ENCODE peak calls at places on chromosomes 3 and 15, in four cellular contexts. One of them, this sample, is unnamed.

GRCh38 chr3:115146418-115147328 is at the start of gene ZBTB20:
- DNase-seq in K562: peak; percentile 66
- DNase-seq in IMR-90: peak; percentile 77
- DNase-seq in H1: peak; percentile 13
- DNase-seq in this sample: peak; percentile 27

GRCh38 chr3:193783166-193783896 is 190.3 kb downstream of the OPA1 start:
- DNase-seq in K562: no peak
- DNase-seq in IMR-90: no peak
- DNase-seq in H1: no peak
- DNase-seq in this sample: no peak

GRCh38 chr15:80558631-80559319 is 136.3 kb upstream of the ABHD17C start:
- DNase-seq in K562: no peak
- DNase-seq in IMR-90: no peak
- DNase-seq in H1: no peak
- DNase-seq in this sample: no peak

GRCh38 chr3:132726341-132726823 is 4.2 kb upstream of the NPHP3 start:
- DNase-seq in K562: peak; percentile 28
- DNase-seq in IMR-90: peak; percentile 22
- DNase-seq in H1: no peak
- DNase-seq in this sample: peak; percentile 19

GRCh38 chr3:152997526-152997925 is 162.6 kb downstream of the P2RY1 start:
- DNase-seq in K562: no peak
- DNase-seq in IMR-90: no peak
- DNase-seq in H1: no peak
- DNase-seq in this sample: no peak

GRCh38 chr15:81744364-81744763 is 301.5 kb downstream of the MEX3B start:
- DNase-seq in K562: no peak
- DNase-seq in IMR-90: no peak
- DNase-seq in H1: no peak
- DNase-seq in this sample: no peak

GRCh38 chr15:80188293-80188692 is 35.5 kb downstream of the FAH start:
- DNase-seq in K562: no peak
- DNase-seq in IMR-90: no peak
- DNase-seq in H1: no peak
- DNase-seq in this sample: no peak

GRCh38 chr3:49161808-49162530 is 4.2 kb downstream of the CCDC71 start:
- DNase-seq in K562: no peak
- DNase-seq in IMR-90: no peak
- DNase-seq in H1: no peak
- DNase-seq in this sample: no peak

GRCh38 chr3:171189394-171189793 is 162.9 kb upstream of the SLC2A2 start:
- DNase-seq in K562: no peak
- DNase-seq in IMR-90: no peak
- DNase-seq in H1: no peak
- DNase-seq in this sample: no peak

GRCh38 chr15:73637527-73637926 is 4.3 kb upstream of the NPTN start:
- DNase-seq in K562: no peak
- DNase-seq in IMR-90: no peak
- DNase-seq in H1: no peak
- DNase-seq in this sample: peak; percentile 58

GRCh38 chr3:19652336-19652735 is 281.7 kb downstream of the EFHB start:
- DNase-seq in K562: no peak
- DNase-seq in IMR-90: no peak
- DNase-seq in H1: no peak
- DNase-seq in this sample: no peak

GRCh38 chr15:40912478-40912877 is 16.7 kb upstream of the DLL4 start:
- DNase-seq in K562: no peak
- DNase-seq in IMR-90: no peak
- DNase-seq in H1: no peak
- DNase-seq in this sample: no peak

GRCh38 chr15:67303490-67304363 is 49.1 kb downstream of the IQCH start:
- DNase-seq in K562: peak; percentile 27
- DNase-seq in IMR-90: peak; percentile 55
- DNase-seq in H1: no peak
- DNase-seq in this sample: peak; percentile 76

GRCh38 chr3:183328823-183329222 is 75.8 kb downstream of the B3GNT5 start:
- DNase-seq in K562: no peak
- DNase-seq in IMR-90: peak; percentile 17
- DNase-seq in H1: no peak
- DNase-seq in this sample: no peak

GRCh38 chr3:146268535-146269219 is 17.8 kb upstream of the PLSCR4 start:
- DNase-seq in K562: no peak
- DNase-seq in IMR-90: no peak
- DNase-seq in H1: no peak
- DNase-seq in this sample: no peak

GRCh38 chr15:99630607-99631131 is 64.9 kb downstream of the MEF2A start:
- DNase-seq in K562: no peak
- DNase-seq in IMR-90: no peak
- DNase-seq in H1: no peak
- DNase-seq in this sample: no peak

GRCh38 chr15:80950291-80951078 is 39.1 kb downstream of the MESD start:
- DNase-seq in K562: no peak
- DNase-seq in IMR-90: no peak
- DNase-seq in H1: no peak
- DNase-seq in this sample: no peak

GRCh38 chr3:37971467-37971866 is 19.1 kb upstream of the VILL start:
- DNase-seq in K562: no peak
- DNase-seq in IMR-90: no peak
- DNase-seq in H1: no peak
- DNase-seq in this sample: no peak

GRCh38 chr3:37974121-37974927 is 16.3 kb upstream of the VILL start:
- DNase-seq in K562: peak; percentile 86
- DNase-seq in IMR-90: peak; percentile 48
- DNase-seq in H1: no peak
- DNase-seq in this sample: peak; percentile 70

GRCh38 chr3:37974928-37975223 is 15.7 kb upstream of the VILL start:
- DNase-seq in K562: no peak
- DNase-seq in IMR-90: no peak
- DNase-seq in H1: no peak
- DNase-seq in this sample: no peak

GRCh38 chr3:37970802-37971201 is 19.8 kb upstream of the VILL start:
- DNase-seq in K562: no peak
- DNase-seq in IMR-90: no peak
- DNase-seq in H1: no peak
- DNase-seq in this sample: no peak

DNA sequence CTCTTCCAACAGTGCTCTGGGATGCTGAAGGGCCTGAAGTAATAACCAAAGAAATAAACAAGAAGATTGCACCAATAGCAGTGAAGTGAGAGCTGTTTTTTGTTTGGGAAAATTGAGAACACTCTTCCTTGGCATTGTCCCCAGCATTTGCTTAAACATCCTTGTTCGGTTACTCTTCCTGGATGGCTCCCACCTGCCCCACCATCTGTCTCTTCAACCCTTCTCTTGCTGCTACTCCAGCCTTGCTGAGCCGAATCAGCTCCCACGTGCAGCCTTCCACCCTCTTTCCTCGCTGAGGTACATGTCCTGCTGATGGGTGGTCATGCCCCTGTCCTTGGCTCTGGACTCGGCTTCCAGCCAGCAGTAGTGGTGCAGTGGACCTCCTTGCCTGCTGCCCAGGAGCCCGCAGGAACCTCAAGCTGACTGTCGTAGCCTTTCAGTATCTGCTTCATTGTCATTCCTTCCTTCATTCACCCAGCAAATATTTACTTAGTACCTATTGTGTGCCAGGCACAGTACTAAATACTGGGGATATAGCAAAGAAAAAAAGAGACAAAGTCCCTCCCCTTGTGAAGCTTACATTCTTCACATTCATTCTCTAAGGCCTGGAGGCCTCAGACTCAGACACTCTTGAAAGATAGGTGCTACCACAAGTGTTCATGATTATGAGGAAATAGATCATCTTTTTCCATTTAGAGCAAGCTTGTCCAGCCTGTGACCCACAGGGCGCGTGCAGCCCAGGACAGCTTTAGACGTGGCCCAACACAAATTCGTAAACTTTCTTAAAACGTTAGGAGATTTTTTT is 17.1 kb upstream of the VILL start:
- DNase-seq in K562: no peak
- DNase-seq in IMR-90: peak; percentile 13
- DNase-seq in H1: no peak
- DNase-seq in this sample: no peak
- TF ChIP-seq MAFK in K562: no peak
- TF ChIP-seq MAFK in IMR-90: no peak
- TF ChIP-seq MAFK in H1: no peak
- TF ChIP-seq MAFK in this sample: no peak

DNA sequence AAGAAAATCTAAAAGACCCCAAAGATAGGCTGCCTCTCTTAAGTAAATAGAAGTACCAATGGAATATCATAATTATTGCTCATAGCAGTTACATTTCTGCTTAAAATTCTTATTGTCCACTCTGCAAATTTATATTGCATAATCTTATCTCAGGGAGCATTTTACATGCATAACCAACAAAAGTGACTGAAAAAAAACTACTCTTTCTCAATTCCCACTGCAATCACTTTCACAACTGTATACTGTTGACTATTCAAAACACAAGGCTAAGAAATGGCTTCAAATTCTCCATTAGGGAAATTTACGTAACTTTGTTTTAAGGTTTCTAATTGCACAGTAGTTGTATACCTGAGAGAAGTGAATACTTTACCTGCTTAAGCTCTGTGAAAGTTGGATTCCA is 56.3 kb downstream of the HMG20A start:
- DNase-seq in K562: no peak
- DNase-seq in IMR-90: no peak
- DNase-seq in H1: no peak
- DNase-seq in this sample: no peak
- TF ChIP-seq MAFK in K562: no peak
- TF ChIP-seq MAFK in IMR-90: no peak
- TF ChIP-seq MAFK in H1: no peak
- TF ChIP-seq MAFK in this sample: no peak

GRCh38 chr3:71050133-71050520 is 533.4 kb downstream of the FOXP1 start:
- DNase-seq in K562: no peak
- DNase-seq in IMR-90: peak; percentile 83
- DNase-seq in H1: no peak
- DNase-seq in this sample: peak; percentile 19
- TF ChIP-seq MAFK in K562: no peak
- TF ChIP-seq MAFK in IMR-90: no peak
- TF ChIP-seq MAFK in H1: no peak
- TF ChIP-seq MAFK in this sample: no peak

DNA sequence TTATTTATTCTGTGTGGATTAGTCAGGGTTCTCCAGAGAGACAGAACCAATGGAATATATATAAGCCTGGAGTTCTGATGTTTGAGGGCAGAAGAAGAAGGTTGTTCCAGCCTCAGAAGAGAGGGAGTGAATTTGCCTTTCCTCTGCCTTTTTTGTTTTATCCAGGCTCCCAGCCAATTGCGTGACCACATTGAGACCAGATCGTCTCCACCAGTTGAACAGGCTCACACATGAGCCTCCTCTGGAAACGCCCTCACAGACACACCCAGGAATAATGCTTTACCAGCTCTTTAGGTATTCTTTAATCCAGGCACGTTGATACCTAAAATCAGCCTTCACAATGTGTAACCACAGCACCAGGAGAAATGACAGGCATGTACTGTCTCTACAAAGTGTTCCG is 923.1 kb downstream of the TBL1XR1 start:
- DNase-seq in K562: no peak
- DNase-seq in IMR-90: no peak
- DNase-seq in H1: no peak
- DNase-seq in this sample: no peak
- TF ChIP-seq MAFK in K562: no peak
- TF ChIP-seq MAFK in IMR-90: no peak
- TF ChIP-seq MAFK in H1: no peak
- TF ChIP-seq MAFK in this sample: no peak

GRCh38 chr3:122928396-122929187 is 99.0 kb downstream of the SEMA5B start:
- DNase-seq in K562: no peak
- DNase-seq in IMR-90: no peak
- DNase-seq in H1: no peak
- DNase-seq in this sample: no peak

GRCh38 chr3:122929576-122930365 is 97.8 kb downstream of the SEMA5B start:
- DNase-seq in K562: no peak
- DNase-seq in IMR-90: no peak
- DNase-seq in H1: no peak
- DNase-seq in this sample: no peak

GRCh38 chr3:122929188-122929465 is 98.4 kb downstream of the SEMA5B start:
- DNase-seq in K562: no peak
- DNase-seq in IMR-90: no peak
- DNase-seq in H1: no peak
- DNase-seq in this sample: no peak

GRCh38 chr3:122931636-122932035 is 95.9 kb downstream of the SEMA5B start:
- DNase-seq in K562: no peak
- DNase-seq in IMR-90: no peak
- DNase-seq in H1: no peak
- DNase-seq in this sample: no peak

DNA sequence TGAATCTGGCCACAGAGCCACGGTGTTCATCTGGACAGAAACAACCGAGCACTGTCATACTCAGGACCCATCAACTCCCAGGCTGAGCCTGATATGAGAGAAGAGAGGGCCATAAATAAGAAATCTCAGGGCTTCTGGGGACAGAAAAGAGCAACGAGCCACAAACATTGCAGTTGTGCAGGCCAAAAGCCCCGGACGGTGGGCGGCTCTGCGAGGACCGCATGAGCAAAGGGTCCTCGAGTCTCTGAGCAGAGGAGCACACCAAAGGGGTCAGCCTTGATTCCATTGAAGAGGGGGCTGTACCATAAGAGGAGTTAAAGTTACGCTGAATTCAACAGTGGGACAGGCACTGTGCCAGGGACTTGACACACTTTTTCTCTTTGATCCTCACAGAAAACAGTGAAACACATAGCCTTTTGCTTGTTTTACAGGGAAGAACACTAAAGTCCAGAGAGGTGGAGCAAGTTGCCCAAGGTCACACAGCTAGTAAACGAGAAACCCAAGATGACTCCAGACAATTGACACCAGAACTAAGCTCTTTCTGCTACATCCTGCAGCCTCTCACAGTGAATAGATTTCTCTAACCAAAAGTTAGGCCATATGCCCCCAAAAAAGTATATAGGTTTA is 97.1 kb downstream of the SEMA5B start:
- DNase-seq in K562: no peak
- DNase-seq in IMR-90: no peak
- DNase-seq in H1: no peak
- DNase-seq in this sample: no peak
- TF ChIP-seq MAFK in K562: no peak
- TF ChIP-seq MAFK in IMR-90: no peak
- TF ChIP-seq MAFK in H1: no peak
- TF ChIP-seq MAFK in this sample: no peak

DNA sequence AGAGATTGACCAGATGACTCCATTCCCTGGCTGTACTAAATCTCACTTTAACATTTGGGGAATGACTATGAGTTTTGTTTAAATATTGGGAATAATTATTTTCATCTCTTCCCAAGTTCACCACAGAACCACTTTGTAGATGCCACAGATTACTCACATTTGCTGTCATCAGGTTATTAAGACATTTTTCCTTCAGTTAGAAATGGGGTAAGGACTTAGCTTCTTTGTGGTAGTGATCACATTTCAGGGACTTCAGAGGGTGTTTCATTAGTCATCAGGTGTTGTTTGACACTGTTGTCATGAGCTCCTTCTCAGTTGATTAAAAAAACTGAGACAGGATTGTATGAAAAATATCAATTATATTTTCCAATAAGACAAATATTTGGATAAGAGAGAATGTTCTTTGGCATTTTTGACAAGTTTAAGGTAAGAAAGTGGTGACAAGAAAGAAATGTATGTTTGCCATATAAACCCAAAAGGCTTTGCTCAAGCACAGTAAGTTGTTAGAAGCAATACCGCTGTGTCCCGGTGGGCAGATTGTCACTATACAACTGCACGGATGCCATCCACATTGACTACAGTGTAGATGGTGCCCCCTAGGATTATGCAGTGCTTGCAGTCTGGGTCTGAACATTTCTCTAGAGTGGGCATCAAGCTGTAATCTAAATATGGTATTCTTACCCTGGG is 22.3 kb downstream of the FBXL2 start:
- DNase-seq in K562: no peak
- DNase-seq in IMR-90: peak; percentile 76
- DNase-seq in H1: no peak
- DNase-seq in this sample: peak; percentile 13
- TF ChIP-seq MAFK in K562: no peak
- TF ChIP-seq MAFK in IMR-90: no peak
- TF ChIP-seq MAFK in H1: no peak
- TF ChIP-seq MAFK in this sample: no peak